ENCODE peak calls at places on chromosome 13, in six cellular contexts. One of them, this sample, is unnamed. For H3K4me1 and H3K9me3, the result is how much of the 10 kb centered on the place peaks cover.

GRCh38 chr13:39451301-39451700 is 151.7 kb downstream of the LHFPL6 start:
- DNase-seq in CD4-positive, CD25-positive, alpha-beta regulatory T cell: no peak
- DNase-seq in HCT116: no peak
- DNase-seq in psoas muscle: no peak
- DNase-seq in adrenal gland: peak
- DNase-seq in transverse colon: no peak
- DNase-seq in this sample: no peak

GRCh38 chr13:112733661-112734379 is 44.0 kb downstream of the ATP11A start:
- DNase-seq in CD4-positive, CD25-positive, alpha-beta regulatory T cell: no peak
- DNase-seq in adrenal gland: no peak
- DNase-seq in HCT116: no peak
- DNase-seq in transverse colon: no peak
- DNase-seq in psoas muscle: no peak
- DNase-seq in this sample: no peak

GRCh38 chr13:109390391-109390790 is 396.0 kb downstream of the IRS2 start:
- DNase-seq in HCT116: no peak
- DNase-seq in adrenal gland: no peak
- DNase-seq in transverse colon: no peak
- DNase-seq in CD4-positive, CD25-positive, alpha-beta regulatory T cell: no peak
- DNase-seq in psoas muscle: no peak
- DNase-seq in this sample: no peak

GRCh38 chr13:113740286-113740556 is 18.8 kb upstream of the TMEM255B start:
- DNase-seq in psoas muscle: no peak
- DNase-seq in adrenal gland: no peak
- DNase-seq in transverse colon: no peak
- DNase-seq in HCT116: no peak
- DNase-seq in CD4-positive, CD25-positive, alpha-beta regulatory T cell: no peak
- DNase-seq in this sample: no peak

GRCh38 chr13:50587839-50588373 is 255.6 kb downstream of the DLEU7 start:
- DNase-seq in psoas muscle: no peak
- DNase-seq in transverse colon: no peak
- DNase-seq in adrenal gland: no peak
- DNase-seq in CD4-positive, CD25-positive, alpha-beta regulatory T cell: no peak
- DNase-seq in HCT116: no peak
- DNase-seq in this sample: no peak

GRCh38 chr13:30654430-30654829 is 36.7 kb downstream of the USPL1 start:
- DNase-seq in transverse colon: no peak
- DNase-seq in HCT116: no peak
- DNase-seq in CD4-positive, CD25-positive, alpha-beta regulatory T cell: peak
- DNase-seq in psoas muscle: no peak
- DNase-seq in adrenal gland: no peak
- DNase-seq in this sample: no peak

GRCh38 chr13:102289606-102290005 is 112.2 kb downstream of the FGF14 start:
- DNase-seq in transverse colon: no peak
- DNase-seq in HCT116: no peak
- DNase-seq in adrenal gland: no peak
- DNase-seq in psoas muscle: no peak
- DNase-seq in CD4-positive, CD25-positive, alpha-beta regulatory T cell: no peak
- DNase-seq in this sample: no peak

GRCh38 chr13:59728896-59729545 is 434.7 kb downstream of the DIAPH3 start:
- DNase-seq in transverse colon: no peak
- DNase-seq in HCT116: no peak
- DNase-seq in adrenal gland: no peak
- DNase-seq in CD4-positive, CD25-positive, alpha-beta regulatory T cell: no peak
- DNase-seq in psoas muscle: no peak
- DNase-seq in this sample: no peak

GRCh38 chr13:60562081-60562764 is 165.2 kb downstream of the TDRD3 start:
- DNase-seq in HCT116: no peak
- DNase-seq in CD4-positive, CD25-positive, alpha-beta regulatory T cell: no peak
- DNase-seq in transverse colon: no peak
- DNase-seq in psoas muscle: no peak
- DNase-seq in adrenal gland: no peak
- DNase-seq in this sample: no peak

GRCh38 chr13:33487575-33488243 is 202.2 kb upstream of the STARD13 start:
- DNase-seq in psoas muscle: no peak
- DNase-seq in adrenal gland: peak
- DNase-seq in CD4-positive, CD25-positive, alpha-beta regulatory T cell: no peak
- DNase-seq in HCT116: no peak
- DNase-seq in transverse colon: no peak
- DNase-seq in this sample: no peak

GRCh38 chr13:23923031-23923430 is 25.7 kb upstream of the C1QTNF9B start:
- DNase-seq in transverse colon: no peak
- DNase-seq in adrenal gland: no peak
- DNase-seq in HCT116: no peak
- DNase-seq in CD4-positive, CD25-positive, alpha-beta regulatory T cell: no peak
- DNase-seq in psoas muscle: no peak
- DNase-seq in this sample: no peak

GRCh38 chr13:86584301-86584700 is 785.1 kb upstream of the SLITRK6 start:
- DNase-seq in psoas muscle: no peak
- DNase-seq in adrenal gland: no peak
- DNase-seq in CD4-positive, CD25-positive, alpha-beta regulatory T cell: no peak
- DNase-seq in transverse colon: no peak
- DNase-seq in HCT116: no peak
- DNase-seq in this sample: no peak

GRCh38 chr13:63855457-63856118 is 2439.9 kb upstream of the PCDH20 start:
- DNase-seq in HCT116: no peak
- DNase-seq in adrenal gland: no peak
- DNase-seq in transverse colon: no peak
- DNase-seq in CD4-positive, CD25-positive, alpha-beta regulatory T cell: no peak
- DNase-seq in psoas muscle: no peak
- DNase-seq in this sample: no peak

GRCh38 chr13:23928985-23929384 is 31.7 kb upstream of the C1QTNF9B start:
- DNase-seq in HCT116: no peak
- DNase-seq in adrenal gland: no peak
- DNase-seq in CD4-positive, CD25-positive, alpha-beta regulatory T cell: no peak
- DNase-seq in psoas muscle: no peak
- DNase-seq in transverse colon: no peak
- DNase-seq in this sample: no peak

GRCh38 chr13:18995259-18995873 is 186.3 kb downstream of the TUBA3C start:
- DNase-seq in CD4-positive, CD25-positive, alpha-beta regulatory T cell: no peak
- DNase-seq in psoas muscle: peak
- DNase-seq in adrenal gland: no peak
- DNase-seq in transverse colon: no peak
- DNase-seq in HCT116: no peak
- DNase-seq in this sample: no peak

GRCh38 chr13:114282143-114282685 is 813 bp downstream of the UPF3A start:
- DNase-seq in adrenal gland: peak
- DNase-seq in transverse colon: peak
- DNase-seq in HCT116: no peak
- DNase-seq in psoas muscle: peak
- DNase-seq in CD4-positive, CD25-positive, alpha-beta regulatory T cell: no peak
- DNase-seq in this sample: peak

GRCh38 chr13:97273341-97273831 is 51.3 kb downstream of the MBNL2 start:
- DNase-seq in HCT116: no peak
- DNase-seq in transverse colon: no peak
- DNase-seq in adrenal gland: no peak
- DNase-seq in psoas muscle: no peak
- DNase-seq in CD4-positive, CD25-positive, alpha-beta regulatory T cell: no peak
- DNase-seq in this sample: no peak

GRCh38 chr13:22076658-22077057 is 405.8 kb downstream of the FGF9 start:
- DNase-seq in HCT116: no peak
- DNase-seq in CD4-positive, CD25-positive, alpha-beta regulatory T cell: no peak
- DNase-seq in psoas muscle: no peak
- DNase-seq in transverse colon: no peak
- DNase-seq in adrenal gland: no peak
- DNase-seq in this sample: no peak

GRCh38 chr13:93861818-93862217 is 617.7 kb downstream of the DCT start:
- DNase-seq in psoas muscle: no peak
- DNase-seq in HCT116: no peak
- DNase-seq in CD4-positive, CD25-positive, alpha-beta regulatory T cell: no peak
- DNase-seq in transverse colon: no peak
- DNase-seq in adrenal gland: peak
- DNase-seq in this sample: no peak

GRCh38 chr13:60931858-60932546 is 483.6 kb downstream of the PCDH20 start:
- DNase-seq in HCT116: no peak
- DNase-seq in transverse colon: no peak
- DNase-seq in CD4-positive, CD25-positive, alpha-beta regulatory T cell: no peak
- DNase-seq in adrenal gland: no peak
- DNase-seq in psoas muscle: no peak
- DNase-seq in this sample: no peak

GRCh38 chr13:71055047-71055446 is 812.0 kb downstream of the DACH1 start:
- DNase-seq in adrenal gland: no peak
- DNase-seq in psoas muscle: no peak
- DNase-seq in CD4-positive, CD25-positive, alpha-beta regulatory T cell: no peak
- DNase-seq in transverse colon: no peak
- DNase-seq in HCT116: no peak
- DNase-seq in this sample: no peak

GRCh38 chr13:50421457-50422130 is 406.4 kb downstream of the KCNRG start:
- DNase-seq in HCT116: no peak
- DNase-seq in adrenal gland: no peak
- DNase-seq in psoas muscle: no peak
- DNase-seq in transverse colon: no peak
- DNase-seq in CD4-positive, CD25-positive, alpha-beta regulatory T cell: no peak
- DNase-seq in this sample: no peak

GRCh38 chr13:48775285-48775684 is 121.6 kb downstream of the CYSLTR2 start:
- DNase-seq in psoas muscle: no peak
- DNase-seq in transverse colon: no peak
- DNase-seq in CD4-positive, CD25-positive, alpha-beta regulatory T cell: no peak
- DNase-seq in adrenal gland: no peak
- DNase-seq in HCT116: no peak
- DNase-seq in this sample: no peak

GRCh38 chr13:98549006-98549727 is 27.7 kb downstream of the STK24 start:
- DNase-seq in adrenal gland: peak
- DNase-seq in CD4-positive, CD25-positive, alpha-beta regulatory T cell: no peak
- DNase-seq in HCT116: no peak
- DNase-seq in psoas muscle: no peak
- DNase-seq in transverse colon: no peak
- DNase-seq in this sample: no peak

GRCh38 chr13:32790731-32791130 is 204.5 kb downstream of the PDS5B start:
- DNase-seq in psoas muscle: no peak
- DNase-seq in transverse colon: no peak
- DNase-seq in adrenal gland: no peak
- DNase-seq in CD4-positive, CD25-positive, alpha-beta regulatory T cell: no peak
- DNase-seq in HCT116: no peak
- DNase-seq in this sample: no peak

GRCh38 chr13:20714161-20714560 is 10.7 kb downstream of the IL17D start:
- DNase-seq in adrenal gland: no peak
- DNase-seq in HCT116: no peak
- DNase-seq in transverse colon: no peak
- DNase-seq in CD4-positive, CD25-positive, alpha-beta regulatory T cell: no peak
- DNase-seq in psoas muscle: no peak
- DNase-seq in this sample: no peak

GRCh38 chr13:25042141-25042540 is 53.8 kb upstream of the PABPC3 start:
- DNase-seq in HCT116: no peak
- DNase-seq in adrenal gland: no peak
- DNase-seq in CD4-positive, CD25-positive, alpha-beta regulatory T cell: no peak
- DNase-seq in transverse colon: no peak
- DNase-seq in psoas muscle: no peak
- DNase-seq in this sample: no peak

GRCh38 chr13:49914947-49915346 is 21.2 kb downstream of the SPRYD7 start:
- DNase-seq in psoas muscle: no peak
- DNase-seq in CD4-positive, CD25-positive, alpha-beta regulatory T cell: no peak
- DNase-seq in transverse colon: no peak
- DNase-seq in HCT116: no peak
- DNase-seq in adrenal gland: no peak
- DNase-seq in this sample: no peak

GRCh38 chr13:110417537-110417908 is 110.4 kb downstream of the COL4A2 start:
- DNase-seq in CD4-positive, CD25-positive, alpha-beta regulatory T cell: no peak
- DNase-seq in psoas muscle: no peak
- DNase-seq in HCT116: no peak
- DNase-seq in transverse colon: no peak
- DNase-seq in adrenal gland: no peak
- DNase-seq in this sample: no peak
- H3K4me1 ChIP-seq in CD4-positive, CD25-positive, alpha-beta regulatory T cell: under half
- H3K4me1 ChIP-seq in psoas muscle: under half
- H3K4me1 ChIP-seq in HCT116: under half
- H3K4me1 ChIP-seq in transverse colon: under half
- H3K4me1 ChIP-seq in adrenal gland: under half
- H3K4me1 ChIP-seq in this sample: under half

DNA sequence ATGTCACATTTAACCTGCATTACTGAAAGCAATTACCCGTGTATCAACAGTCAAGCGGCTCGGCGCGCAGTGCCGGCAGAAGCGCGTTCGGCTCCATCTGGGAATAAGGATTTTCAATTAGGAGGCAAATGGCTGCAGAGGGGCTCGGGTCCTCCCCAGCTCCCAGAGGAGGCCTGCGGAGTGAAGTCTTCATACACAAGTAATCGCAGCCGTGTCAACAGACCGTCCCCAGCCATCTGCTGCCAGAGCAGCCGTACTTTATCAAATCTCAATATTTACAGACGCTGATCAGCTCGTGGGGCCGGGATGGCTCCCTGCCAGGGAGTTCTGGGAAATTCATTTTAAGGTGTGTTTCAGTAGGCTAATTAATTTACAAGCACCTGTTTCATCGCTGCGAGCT is 252.5 kb downstream of the TEX29 start:
- DNase-seq in CD4-positive, CD25-positive, alpha-beta regulatory T cell: no peak
- DNase-seq in psoas muscle: no peak
- DNase-seq in transverse colon: peak
- DNase-seq in adrenal gland: no peak
- DNase-seq in HCT116: no peak
- DNase-seq in this sample: no peak
- H3K9me3 ChIP-seq in CD4-positive, CD25-positive, alpha-beta regulatory T cell: under half
- H3K9me3 ChIP-seq in psoas muscle: under half
- H3K9me3 ChIP-seq in transverse colon: under half
- H3K9me3 ChIP-seq in adrenal gland: under half
- H3K9me3 ChIP-seq in HCT116: under half
- H3K9me3 ChIP-seq in this sample: under half

GRCh38 chr13:35771898-35772297 is 295.4 kb upstream of the MAB21L1 start:
- DNase-seq in HCT116: no peak
- DNase-seq in CD4-positive, CD25-positive, alpha-beta regulatory T cell: no peak
- DNase-seq in adrenal gland: no peak
- DNase-seq in transverse colon: no peak
- DNase-seq in psoas muscle: no peak
- DNase-seq in this sample: no peak
- H3K27ac ChIP-seq in HCT116: no peak
- H3K27ac ChIP-seq in CD4-positive, CD25-positive, alpha-beta regulatory T cell: no peak
- H3K27ac ChIP-seq in adrenal gland: no peak
- H3K27ac ChIP-seq in transverse colon: no peak
- H3K27ac ChIP-seq in psoas muscle: no peak
- H3K27ac ChIP-seq in this sample: no peak

GRCh38 chr13:45021250-45021649 is 31.9 kb downstream of the GPALPP1 start:
- DNase-seq in psoas muscle: no peak
- DNase-seq in CD4-positive, CD25-positive, alpha-beta regulatory T cell: no peak
- DNase-seq in HCT116: no peak
- DNase-seq in transverse colon: no peak
- DNase-seq in adrenal gland: no peak
- DNase-seq in this sample: no peak

GRCh38 chr13:45024847-45025246 is 35.5 kb downstream of the GPALPP1 start:
- DNase-seq in CD4-positive, CD25-positive, alpha-beta regulatory T cell: no peak
- DNase-seq in transverse colon: no peak
- DNase-seq in psoas muscle: no peak
- DNase-seq in adrenal gland: no peak
- DNase-seq in HCT116: no peak
- DNase-seq in this sample: no peak
- H3K4me1 ChIP-seq in CD4-positive, CD25-positive, alpha-beta regulatory T cell: under half
- H3K4me1 ChIP-seq in transverse colon: under half
- H3K4me1 ChIP-seq in psoas muscle: under half
- H3K4me1 ChIP-seq in adrenal gland: under half
- H3K4me1 ChIP-seq in HCT116: under half
- H3K4me1 ChIP-seq in this sample: under half

GRCh38 chr13:103497404-103497803 is 431.2 kb upstream of the SLC10A2 start:
- DNase-seq in HCT116: no peak
- DNase-seq in CD4-positive, CD25-positive, alpha-beta regulatory T cell: no peak
- DNase-seq in adrenal gland: no peak
- DNase-seq in transverse colon: no peak
- DNase-seq in psoas muscle: no peak
- DNase-seq in this sample: no peak
- H3K9me3 ChIP-seq in HCT116: under half
- H3K9me3 ChIP-seq in CD4-positive, CD25-positive, alpha-beta regulatory T cell: under half
- H3K9me3 ChIP-seq in adrenal gland: under half
- H3K9me3 ChIP-seq in transverse colon: under half
- H3K9me3 ChIP-seq in psoas muscle: under half
- H3K9me3 ChIP-seq in this sample: under half